ENCODE peak calls at places on chromosomes 3 and 15, in six cellular contexts. Y is posterior cingulate gyrus, T is glomerular endothelial cell, S is BE2C, L is body of pancreas, Z is NCI-H1092 treated with DMSO at 0.1 percent for 48 hours. D is an unnamed sample.

GRCh38 chr3:52487050-52487787 is 7.9 kb upstream of the STAB1 start:
- DNase-seq in Y (no peak), T (no peak), S (no peak), L (no peak), Z (no peak), D (no peak)

GRCh38 chr15:77528290-77528967 is 104.3 kb downstream of the LINGO1 start:
- DNase-seq in Y (peak; percentile 72), T (no peak), S (no peak), L (no peak), Z (no peak), D (no peak)

GRCh38 chr3:105747621-105748165 is 121.1 kb downstream of the CBLB start:
- DNase-seq in Y (no peak), T (no peak), S (no peak), L (no peak), Z (no peak), D (no peak)

GRCh38 chr15:60006203-60006782 is 2.2 kb downstream of the FOXB1 start:
- DNase-seq in Y (peak; percentile 79), T (no peak), S (no peak), L (peak; percentile 17), Z (no peak), D (peak; percentile 57)

GRCh38 chr3:182789371-182789770 is 3.9 kb upstream of the ATP11B start:
- DNase-seq in Y (no peak), T (no peak), S (no peak), L (no peak), Z (no peak), D (no peak)

GRCh38 chr15:69504352-69505040 is 51.9 kb downstream of the RPLP1 start:
- DNase-seq in Y (peak; percentile 27), T (no peak), S (no peak), L (no peak), Z (no peak), D (no peak)

GRCh38 chr15:78205856-78206255 is 28.5 kb downstream of the ACSBG1 start:
- DNase-seq in Y (no peak), T (no peak), S (no peak), L (peak; percentile 56), Z (no peak), D (no peak)

GRCh38 chr3:43043793-43044192 is 62.1 kb downstream of the POMGNT2 start:
- DNase-seq in Y (peak; percentile 91), T (no peak), S (no peak), L (no peak), Z (no peak), D (no peak)

GRCh38 chr15:101288905-101289513 is 6.0 kb downstream of the SNRPA1 start:
- DNase-seq in Y (no peak), T (no peak), S (no peak), L (no peak), Z (peak; percentile 2), D (no peak)

GRCh38 chr3:13305623-13306022 is 114.5 kb downstream of the NUP210 start:
- DNase-seq in Y (peak; percentile 68), T (no peak), S (no peak), L (peak; percentile 3), Z (no peak), D (no peak)

GRCh38 chr15:73388256-73388781 is 19.6 kb upstream of the HCN4 start:
- DNase-seq in Y (peak; percentile 39), T (no peak), S (no peak), L (peak; percentile 27), Z (no peak), D (no peak)

GRCh38 chr3:105424412-105425152 is 57.9 kb downstream of the ALCAM start:
- DNase-seq in Y (no peak), T (no peak), S (no peak), L (no peak), Z (no peak), D (no peak)

GRCh38 chr3:154137036-154137435 is 15.8 kb downstream of the ARHGEF26 start:
- DNase-seq in Y (no peak), T (no peak), S (no peak), L (no peak), Z (no peak), D (no peak)

GRCh38 chr3:13524979-13525669 is 23.8 kb upstream of the FBLN2 start:
- DNase-seq in Y (no peak), T (no peak), S (no peak), L (no peak), Z (no peak), D (no peak)

GRCh38 chr3:184375747-184376495 is 2.1 kb downstream of the THPO start:
- DNase-seq in Y (no peak), T (no peak), S (no peak), L (no peak), Z (no peak), D (no peak)

GRCh38 chr3:78506581-78507195 is 1261.1 kb downstream of the ROBO1 start:
- DNase-seq in Y (no peak), T (no peak), S (no peak), L (no peak), Z (no peak), D (no peak)

GRCh38 chr3:170839518-170840100 is 30.4 kb downstream of the RPL22L1 start:
- DNase-seq in Y (no peak), T (no peak), S (no peak), L (no peak), Z (no peak), D (no peak)

GRCh38 chr15:51321316-51321715 is 17.1 kb downstream of the CYP19A1 start:
- DNase-seq in Y (no peak), T (no peak), S (no peak), L (no peak), Z (no peak), D (no peak)